ENCODE peak calls at places on chromosome 15, in four cellular contexts. G, C, Y and R are unnamed samples. For H3K4me1, the result is how much of the 10 kb centered on the place peaks cover.

GRCh38 chr15:71051539-71051938 is 63.7 kb upstream of the THSD4 start:
- DNase-seq in Y (no peak), G (no peak), C (no peak), R (no peak)

GRCh38 chr15:83904107-83904720 is 250.3 kb downstream of the ADAMTSL3 start:
- DNase-seq in Y (no peak), G (no peak), C (no peak), R (peak)

GRCh38 chr15:35058534-35059054 is 26.5 kb downstream of the NANOGP8 start:
- DNase-seq in Y (no peak), C (no peak), G (no peak), R (no peak)

GRCh38 chr15:71517751-71518150 is 292.6 kb upstream of the NR2E3 start:
- DNase-seq in C (no peak), Y (no peak), G (no peak), R (no peak)

GRCh38 chr15:74293021-74293810 is 57.1 kb downstream of the CCDC33 start:
- DNase-seq in G (no peak), Y (no peak), C (no peak), R (no peak)

GRCh38 chr15:62241135-62241770 is 76.2 kb upstream of the C2CD4B start:
- DNase-seq in C (no peak), G (no peak), Y (no peak), R (peak)

GRCh38 chr15:48680841-48681240 is 35.3 kb upstream of the FBN1 start:
- DNase-seq in C (no peak), Y (no peak), G (no peak), R (peak)

GRCh38 chr15:94400521-94401290 is 169.3 kb downstream of the MCTP2 start:
- DNase-seq in C (no peak), Y (no peak), G (no peak), R (no peak)

GRCh38 chr15:68220967-68221366 is 8.6 kb downstream of the CLN6 start:
- DNase-seq in G (no peak), Y (no peak), C (no peak), R (no peak)

GRCh38 chr15:98062869-98063268 is 102.4 kb downstream of the ARRDC4 start:
- DNase-seq in G (no peak), Y (no peak), C (no peak), R (no peak)

GRCh38 chr15:94576889-94577533 is 345.6 kb downstream of the MCTP2 start:
- DNase-seq in Y (no peak), C (no peak), G (no peak), R (peak)

GRCh38 chr15:25740438-25741252 is 122.5 kb downstream of the ATP10A start:
- DNase-seq in C (no peak), Y (no peak), G (no peak), R (no peak)

GRCh38 chr15:79923068-79923514 is 26.3 kb upstream of the MTHFS start:
- DNase-seq in C (peak), G (peak), Y (no peak), R (peak)

GRCh38 chr15:71688509-71689094 is 121.8 kb upstream of the NR2E3 start:
- DNase-seq in G (no peak), C (no peak), Y (no peak), R (no peak)

GRCh38 chr15:90895571-90896117 is 7.5 kb upstream of the MAN2A2 start:
- DNase-seq in Y (no peak), G (no peak), C (peak), R (no peak)

GRCh38 chr15:65081758-65082157 is 5.2 kb downstream of the KBTBD13 start:
- DNase-seq in G (no peak), Y (no peak), C (no peak), R (no peak)

GRCh38 chr15:65085207-65085753 is 8.7 kb downstream of the KBTBD13 start:
- DNase-seq in C (no peak), Y (no peak), G (no peak), R (no peak)

GRCh38 chr15:65082303-65082958 is 5.9 kb downstream of the KBTBD13 start:
- DNase-seq in G (no peak), C (no peak), Y (peak), R (no peak)

GRCh38 chr15:65084500-65085206 is 8.1 kb downstream of the KBTBD13 start:
- DNase-seq in Y (no peak), C (no peak), G (no peak), R (no peak)

GRCh38 chr15:65083262-65083701 is 6.7 kb downstream of the KBTBD13 start:
- DNase-seq in C (no peak), G (no peak), Y (no peak), R (peak)
- H3K4me1 ChIP-seq in C (under half), G (half or more), Y (under half), R (under half)

GRCh38 chr15:67070150-67070549 is 4.7 kb downstream of the SMAD3 start:
- DNase-seq in G (no peak), C (no peak), Y (no peak), R (no peak)
- H3K27ac ChIP-seq in G (peak), C (no peak), Y (no peak), R (no peak)

DNA sequence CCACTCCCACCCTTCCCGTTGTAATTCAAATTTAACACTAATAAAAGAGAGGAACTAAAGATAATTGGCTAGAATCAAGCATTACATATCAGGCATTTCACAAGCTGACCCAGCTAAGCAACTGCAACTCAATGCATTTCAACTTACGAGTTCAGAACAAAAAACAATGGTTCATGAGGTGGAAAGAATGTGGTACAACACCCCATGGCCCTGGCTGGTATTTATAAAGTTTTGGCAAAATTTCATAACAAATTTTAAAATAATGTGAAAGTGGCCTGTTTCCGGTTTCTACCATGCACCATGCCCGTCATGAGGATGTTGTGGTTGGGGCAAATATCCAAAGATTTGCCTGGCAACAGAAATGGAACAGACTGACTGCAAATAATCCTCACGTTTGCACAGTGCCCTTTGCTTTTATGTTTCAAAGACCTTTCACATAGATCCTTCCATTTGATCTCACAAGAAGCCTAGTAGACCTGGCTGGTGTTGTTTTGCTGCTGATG is 455.3 kb upstream of the NR2F2 start:
- DNase-seq in Y (peak), C (no peak), G (no peak), R (no peak)
- H3K4me1 ChIP-seq in Y (under half), C (under half), G (under half), R (under half)

GRCh38 chr15:78734441-78735064 is 76.7 kb downstream of the ADAMTS7 start:
- DNase-seq in G (no peak), C (no peak), Y (no peak), R (no peak)

GRCh38 chr15:78737187-78737820 is 74.0 kb downstream of the ADAMTS7 start:
- DNase-seq in G (no peak), Y (no peak), C (no peak), R (no peak)

GRCh38 chr15:78740904-78741274 is 70.4 kb downstream of the ADAMTS7 start:
- DNase-seq in Y (no peak), C (no peak), G (no peak), R (no peak)

GRCh38 chr15:78739206-78739605 is 72.1 kb downstream of the ADAMTS7 start:
- DNase-seq in C (no peak), Y (no peak), G (peak), R (no peak)

GRCh38 chr15:78739996-78740903 is 71.0 kb downstream of the ADAMTS7 start:
- DNase-seq in G (peak), Y (peak), C (peak), R (peak)
- H3K27ac ChIP-seq in G (no peak), Y (no peak), C (no peak), R (no peak)

GRCh38 chr15:38038659-38039442 is 104.4 kb downstream of the TMCO5A start:
- DNase-seq in Y (no peak), C (no peak), G (no peak), R (peak)
- H3K4me1 ChIP-seq in Y (under half), C (under half), G (under half), R (under half)

DNA sequence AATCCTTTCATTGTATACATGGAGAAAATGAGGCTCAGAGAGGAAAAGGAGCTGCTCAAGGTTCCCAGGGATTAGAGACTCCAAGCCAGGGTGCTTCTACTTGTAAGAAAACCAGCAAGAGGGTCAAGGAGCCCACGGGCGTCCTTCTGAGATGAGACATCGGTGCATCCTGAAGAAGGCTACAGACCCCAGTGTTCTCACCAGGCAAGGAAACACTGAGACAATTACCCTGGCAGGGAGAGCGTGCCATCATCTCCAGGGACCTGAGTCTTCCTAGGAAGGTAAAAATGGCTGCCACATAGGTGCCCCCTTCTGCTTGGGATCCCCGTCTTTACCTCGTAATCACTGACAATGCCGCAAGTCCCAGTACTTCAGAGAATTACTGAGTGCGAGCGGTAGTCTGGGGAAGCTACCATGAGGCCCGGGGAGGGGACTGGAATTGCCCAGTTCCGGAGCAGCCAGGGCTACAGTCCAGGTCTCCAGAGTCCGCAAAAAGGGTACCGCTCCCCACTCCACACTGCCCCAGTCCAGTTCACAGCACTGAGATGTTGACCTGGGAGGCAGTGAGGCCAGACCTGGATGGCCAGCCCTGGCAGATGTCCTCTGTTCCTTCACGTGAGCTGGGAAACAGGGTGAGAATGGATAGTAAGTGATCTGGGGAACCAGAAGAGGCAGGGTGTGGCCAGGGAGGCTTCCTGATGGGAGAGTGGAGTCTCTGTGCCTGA is 164.7 kb upstream of the SMAD3 start:
- DNase-seq in C (no peak), Y (no peak), G (no peak), R (no peak)
- H3K27ac ChIP-seq in C (no peak), Y (no peak), G (no peak), R (no peak)